ENCODE peak calls at places on chromosomes 1 and 21, in seven cellular contexts. One of them, this sample, is unnamed.

GRCh38 chr1:163395767-163396166 is 74.0 kb downstream of the NUF2 start:
- DNase-seq in stimulated activated CD4-positive, alpha-beta T cell treated with anti-CD3 and anti-CD28 coated beads, Interleukin-4, amount 100 ng/mL, for 24 hours: no peak
- DNase-seq in foreskin fibroblast: no peak
- DNase-seq in GM04504: no peak
- DNase-seq in COR-L47: no peak
- DNase-seq in nucleus accumbens: no peak
- DNase-seq in activated naive CD8-positive, alpha-beta T cell treated with anti-CD3 and anti-CD28 coated beads, Interleukin-2, amount 10 ng/mL, durations not matched to agents 7 days and 5 days: no peak
- DNase-seq in this sample: no peak

GRCh38 chr21:29501451-29501850 is 202.7 kb downstream of the BACH1 start:
- DNase-seq in stimulated activated CD4-positive, alpha-beta T cell treated with anti-CD3 and anti-CD28 coated beads, Interleukin-4, amount 100 ng/mL, for 24 hours: no peak
- DNase-seq in foreskin fibroblast: peak; percentile 67
- DNase-seq in GM04504: no peak
- DNase-seq in COR-L47: no peak
- DNase-seq in nucleus accumbens: no peak
- DNase-seq in activated naive CD8-positive, alpha-beta T cell treated with anti-CD3 and anti-CD28 coated beads, Interleukin-2, amount 10 ng/mL, durations not matched to agents 7 days and 5 days: no peak
- DNase-seq in this sample: no peak

GRCh38 chr1:108645479-108646184 is 15.3 kb downstream of the HENMT1 start:
- DNase-seq in stimulated activated CD4-positive, alpha-beta T cell treated with anti-CD3 and anti-CD28 coated beads, Interleukin-4, amount 100 ng/mL, for 24 hours: no peak
- DNase-seq in foreskin fibroblast: no peak
- DNase-seq in GM04504: no peak
- DNase-seq in COR-L47: no peak
- DNase-seq in nucleus accumbens: no peak
- DNase-seq in activated naive CD8-positive, alpha-beta T cell treated with anti-CD3 and anti-CD28 coated beads, Interleukin-2, amount 10 ng/mL, durations not matched to agents 7 days and 5 days: no peak
- DNase-seq in this sample: no peak

GRCh38 chr21:45142916-45143315 is 68.5 kb downstream of the ADARB1 start:
- DNase-seq in stimulated activated CD4-positive, alpha-beta T cell treated with anti-CD3 and anti-CD28 coated beads, Interleukin-4, amount 100 ng/mL, for 24 hours: no peak
- DNase-seq in foreskin fibroblast: no peak
- DNase-seq in GM04504: no peak
- DNase-seq in COR-L47: no peak
- DNase-seq in nucleus accumbens: no peak
- DNase-seq in activated naive CD8-positive, alpha-beta T cell treated with anti-CD3 and anti-CD28 coated beads, Interleukin-2, amount 10 ng/mL, durations not matched to agents 7 days and 5 days: no peak
- DNase-seq in this sample: no peak

GRCh38 chr1:220708929-220709801 is 19.0 kb downstream of the C1orf115 start:
- DNase-seq in stimulated activated CD4-positive, alpha-beta T cell treated with anti-CD3 and anti-CD28 coated beads, Interleukin-4, amount 100 ng/mL, for 24 hours: no peak
- DNase-seq in foreskin fibroblast: no peak
- DNase-seq in GM04504: no peak
- DNase-seq in COR-L47: no peak
- DNase-seq in nucleus accumbens: no peak
- DNase-seq in activated naive CD8-positive, alpha-beta T cell treated with anti-CD3 and anti-CD28 coated beads, Interleukin-2, amount 10 ng/mL, durations not matched to agents 7 days and 5 days: no peak
- DNase-seq in this sample: no peak

GRCh38 chr1:182235952-182236650 is 155.5 kb downstream of the GLUL start:
- DNase-seq in stimulated activated CD4-positive, alpha-beta T cell treated with anti-CD3 and anti-CD28 coated beads, Interleukin-4, amount 100 ng/mL, for 24 hours: no peak
- DNase-seq in foreskin fibroblast: peak; percentile 50
- DNase-seq in GM04504: no peak
- DNase-seq in COR-L47: peak; percentile 64
- DNase-seq in nucleus accumbens: peak; percentile 35
- DNase-seq in activated naive CD8-positive, alpha-beta T cell treated with anti-CD3 and anti-CD28 coated beads, Interleukin-2, amount 10 ng/mL, durations not matched to agents 7 days and 5 days: no peak
- DNase-seq in this sample: no peak

GRCh38 chr1:104064391-104064790 is 314.7 kb downstream of the AMY1C start:
- DNase-seq in stimulated activated CD4-positive, alpha-beta T cell treated with anti-CD3 and anti-CD28 coated beads, Interleukin-4, amount 100 ng/mL, for 24 hours: no peak
- DNase-seq in foreskin fibroblast: no peak
- DNase-seq in GM04504: no peak
- DNase-seq in COR-L47: no peak
- DNase-seq in nucleus accumbens: no peak
- DNase-seq in activated naive CD8-positive, alpha-beta T cell treated with anti-CD3 and anti-CD28 coated beads, Interleukin-2, amount 10 ng/mL, durations not matched to agents 7 days and 5 days: no peak
- DNase-seq in this sample: no peak

GRCh38 chr1:62198781-62199125 is 4.1 kb downstream of the L1TD1 start:
- DNase-seq in stimulated activated CD4-positive, alpha-beta T cell treated with anti-CD3 and anti-CD28 coated beads, Interleukin-4, amount 100 ng/mL, for 24 hours: no peak
- DNase-seq in foreskin fibroblast: no peak
- DNase-seq in GM04504: no peak
- DNase-seq in COR-L47: no peak
- DNase-seq in nucleus accumbens: no peak
- DNase-seq in activated naive CD8-positive, alpha-beta T cell treated with anti-CD3 and anti-CD28 coated beads, Interleukin-2, amount 10 ng/mL, durations not matched to agents 7 days and 5 days: no peak
- DNase-seq in this sample: no peak

GRCh38 chr1:210817385-210818275 is 316.3 kb downstream of the KCNH1 start:
- DNase-seq in stimulated activated CD4-positive, alpha-beta T cell treated with anti-CD3 and anti-CD28 coated beads, Interleukin-4, amount 100 ng/mL, for 24 hours: no peak
- DNase-seq in foreskin fibroblast: no peak
- DNase-seq in GM04504: no peak
- DNase-seq in COR-L47: no peak
- DNase-seq in nucleus accumbens: no peak
- DNase-seq in activated naive CD8-positive, alpha-beta T cell treated with anti-CD3 and anti-CD28 coated beads, Interleukin-2, amount 10 ng/mL, durations not matched to agents 7 days and 5 days: no peak
- DNase-seq in this sample: no peak

GRCh38 chr1:65082346-65083040 is 65.5 kb upstream of the AK4 start:
- DNase-seq in stimulated activated CD4-positive, alpha-beta T cell treated with anti-CD3 and anti-CD28 coated beads, Interleukin-4, amount 100 ng/mL, for 24 hours: no peak
- DNase-seq in foreskin fibroblast: no peak
- DNase-seq in GM04504: no peak
- DNase-seq in COR-L47: no peak
- DNase-seq in nucleus accumbens: no peak
- DNase-seq in activated naive CD8-positive, alpha-beta T cell treated with anti-CD3 and anti-CD28 coated beads, Interleukin-2, amount 10 ng/mL, durations not matched to agents 7 days and 5 days: no peak
- DNase-seq in this sample: no peak

GRCh38 chr21:45578811-45579381 is 36.7 kb upstream of the SLC19A1 start:
- DNase-seq in stimulated activated CD4-positive, alpha-beta T cell treated with anti-CD3 and anti-CD28 coated beads, Interleukin-4, amount 100 ng/mL, for 24 hours: no peak
- DNase-seq in foreskin fibroblast: no peak
- DNase-seq in GM04504: no peak
- DNase-seq in COR-L47: no peak
- DNase-seq in nucleus accumbens: no peak
- DNase-seq in activated naive CD8-positive, alpha-beta T cell treated with anti-CD3 and anti-CD28 coated beads, Interleukin-2, amount 10 ng/mL, durations not matched to agents 7 days and 5 days: no peak
- DNase-seq in this sample: no peak

GRCh38 chr21:42463861-42464515 is 32.0 kb downstream of the RSPH1 start:
- DNase-seq in stimulated activated CD4-positive, alpha-beta T cell treated with anti-CD3 and anti-CD28 coated beads, Interleukin-4, amount 100 ng/mL, for 24 hours: peak; percentile 63
- DNase-seq in foreskin fibroblast: no peak
- DNase-seq in GM04504: peak; percentile 15
- DNase-seq in COR-L47: no peak
- DNase-seq in nucleus accumbens: no peak
- DNase-seq in activated naive CD8-positive, alpha-beta T cell treated with anti-CD3 and anti-CD28 coated beads, Interleukin-2, amount 10 ng/mL, durations not matched to agents 7 days and 5 days: peak; percentile 66
- DNase-seq in this sample: no peak